ENCODE peak calls at places on chromosomes 13 and 19, in ten cellular contexts. One of them, this sample, is unnamed.

GRCh38 chr19:3266092-3266693 is 41.7 kb downstream of the CELF5 start:
- DNase-seq in astrocyte of the cerebellum: no peak
- DNase-seq in pancreas: no peak
- DNase-seq in adrenal gland: no peak
- DNase-seq in A549: no peak
- DNase-seq in lower leg skin: no peak
- DNase-seq in transverse colon: no peak
- DNase-seq in cardiac fibroblast: no peak
- DNase-seq in heart right ventricle: no peak
- DNase-seq in AG04450: no peak
- DNase-seq in this sample: no peak

GRCh38 chr19:3248728-3249315 is 24.4 kb downstream of the CELF5 start:
- DNase-seq in transverse colon: no peak
- DNase-seq in heart right ventricle: no peak
- DNase-seq in astrocyte of the cerebellum: no peak
- DNase-seq in pancreas: no peak
- DNase-seq in cardiac fibroblast: no peak
- DNase-seq in adrenal gland: no peak
- DNase-seq in A549: no peak
- DNase-seq in lower leg skin: no peak
- DNase-seq in AG04450: no peak
- DNase-seq in this sample: no peak

GRCh38 chr19:54190503-54190941 is 586 bp upstream of the TSEN34 start:
- DNase-seq in lower leg skin: peak
- DNase-seq in adrenal gland: peak
- DNase-seq in astrocyte of the cerebellum: peak
- DNase-seq in transverse colon: peak
- DNase-seq in AG04450: peak
- DNase-seq in heart right ventricle: peak
- DNase-seq in A549: peak
- DNase-seq in pancreas: peak
- DNase-seq in cardiac fibroblast: peak
- DNase-seq in this sample: peak

GRCh38 chr13:45353895-45354294 is 12.9 kb upstream of the TPT1 start:
- DNase-seq in lower leg skin: no peak
- DNase-seq in astrocyte of the cerebellum: no peak
- DNase-seq in transverse colon: no peak
- DNase-seq in cardiac fibroblast: no peak
- DNase-seq in A549: no peak
- DNase-seq in pancreas: no peak
- DNase-seq in heart right ventricle: no peak
- DNase-seq in adrenal gland: no peak
- DNase-seq in AG04450: no peak
- DNase-seq in this sample: no peak

GRCh38 chr13:100213576-100213975 is 124.7 kb downstream of the PCCA start:
- DNase-seq in A549: no peak
- DNase-seq in cardiac fibroblast: no peak
- DNase-seq in pancreas: no peak
- DNase-seq in astrocyte of the cerebellum: no peak
- DNase-seq in heart right ventricle: no peak
- DNase-seq in AG04450: no peak
- DNase-seq in lower leg skin: no peak
- DNase-seq in adrenal gland: no peak
- DNase-seq in transverse colon: no peak
- DNase-seq in this sample: no peak

GRCh38 chr19:49438261-49438660 is 3.1 kb downstream of the SLC17A7 start:
- DNase-seq in heart right ventricle: no peak
- DNase-seq in adrenal gland: no peak
- DNase-seq in astrocyte of the cerebellum: no peak
- DNase-seq in pancreas: no peak
- DNase-seq in transverse colon: no peak
- DNase-seq in A549: no peak
- DNase-seq in AG04450: no peak
- DNase-seq in lower leg skin: no peak
- DNase-seq in cardiac fibroblast: no peak
- DNase-seq in this sample: no peak

GRCh38 chr19:39401549-39402416 is 4.9 kb upstream of the ZFP36 start:
- DNase-seq in AG04450: no peak
- DNase-seq in transverse colon: peak
- DNase-seq in pancreas: no peak
- DNase-seq in heart right ventricle: peak
- DNase-seq in lower leg skin: peak
- DNase-seq in adrenal gland: peak
- DNase-seq in A549: no peak
- DNase-seq in cardiac fibroblast: peak
- DNase-seq in astrocyte of the cerebellum: no peak
- DNase-seq in this sample: no peak

GRCh38 chr13:41139296-41139966 is 6.8 kb upstream of the KBTBD6 start:
- DNase-seq in AG04450: peak
- DNase-seq in astrocyte of the cerebellum: no peak
- DNase-seq in transverse colon: no peak
- DNase-seq in A549: no peak
- DNase-seq in pancreas: no peak
- DNase-seq in cardiac fibroblast: no peak
- DNase-seq in adrenal gland: no peak
- DNase-seq in lower leg skin: no peak
- DNase-seq in heart right ventricle: no peak
- DNase-seq in this sample: peak

GRCh38 chr19:9075064-9075964 is 11.5 kb upstream of the OR1M1 start:
- DNase-seq in cardiac fibroblast: peak
- DNase-seq in adrenal gland: peak
- DNase-seq in A549: peak
- DNase-seq in lower leg skin: no peak
- DNase-seq in AG04450: peak
- DNase-seq in pancreas: peak
- DNase-seq in transverse colon: peak
- DNase-seq in astrocyte of the cerebellum: peak
- DNase-seq in heart right ventricle: peak
- DNase-seq in this sample: peak

GRCh38 chr13:21694831-21695230 is 24.0 kb downstream of the FGF9 start:
- DNase-seq in cardiac fibroblast: no peak
- DNase-seq in astrocyte of the cerebellum: no peak
- DNase-seq in transverse colon: no peak
- DNase-seq in adrenal gland: no peak
- DNase-seq in heart right ventricle: peak
- DNase-seq in lower leg skin: no peak
- DNase-seq in A549: no peak
- DNase-seq in pancreas: no peak
- DNase-seq in AG04450: no peak
- DNase-seq in this sample: no peak

GRCh38 chr13:99636728-99637353 is 135.6 kb downstream of the TM9SF2 start:
- DNase-seq in astrocyte of the cerebellum: no peak
- DNase-seq in transverse colon: no peak
- DNase-seq in adrenal gland: no peak
- DNase-seq in cardiac fibroblast: no peak
- DNase-seq in heart right ventricle: no peak
- DNase-seq in lower leg skin: peak
- DNase-seq in AG04450: no peak
- DNase-seq in A549: no peak
- DNase-seq in pancreas: no peak
- DNase-seq in this sample: no peak

GRCh38 chr13:86567119-86567518 is 767.9 kb upstream of the SLITRK6 start:
- DNase-seq in AG04450: no peak
- DNase-seq in heart right ventricle: no peak
- DNase-seq in transverse colon: no peak
- DNase-seq in cardiac fibroblast: no peak
- DNase-seq in astrocyte of the cerebellum: no peak
- DNase-seq in pancreas: peak
- DNase-seq in A549: no peak
- DNase-seq in adrenal gland: no peak
- DNase-seq in lower leg skin: no peak
- DNase-seq in this sample: no peak

GRCh38 chr19:48292798-48293197 is 22.9 kb downstream of the ZNF114 start:
- DNase-seq in astrocyte of the cerebellum: no peak
- DNase-seq in heart right ventricle: no peak
- DNase-seq in adrenal gland: no peak
- DNase-seq in lower leg skin: no peak
- DNase-seq in pancreas: no peak
- DNase-seq in transverse colon: no peak
- DNase-seq in AG04450: no peak
- DNase-seq in cardiac fibroblast: peak
- DNase-seq in A549: no peak
- DNase-seq in this sample: no peak

GRCh38 chr19:13890136-13890535 is 13.2 kb downstream of the NANOS3 start:
- DNase-seq in AG04450: no peak
- DNase-seq in astrocyte of the cerebellum: no peak
- DNase-seq in heart right ventricle: no peak
- DNase-seq in cardiac fibroblast: no peak
- DNase-seq in A549: no peak
- DNase-seq in adrenal gland: no peak
- DNase-seq in lower leg skin: no peak
- DNase-seq in pancreas: peak
- DNase-seq in transverse colon: no peak
- DNase-seq in this sample: no peak
- H3K4me3 ChIP-seq in AG04450: no peak
- H3K4me3 ChIP-seq in astrocyte of the cerebellum: no peak
- H3K4me3 ChIP-seq in heart right ventricle: no peak
- H3K4me3 ChIP-seq in cardiac fibroblast: no peak
- H3K4me3 ChIP-seq in A549: no peak
- H3K4me3 ChIP-seq in adrenal gland: no peak
- H3K4me3 ChIP-seq in lower leg skin: no peak
- H3K4me3 ChIP-seq in pancreas: no peak
- H3K4me3 ChIP-seq in transverse colon: no peak
- H3K4me3 ChIP-seq in this sample: no peak

DNA sequence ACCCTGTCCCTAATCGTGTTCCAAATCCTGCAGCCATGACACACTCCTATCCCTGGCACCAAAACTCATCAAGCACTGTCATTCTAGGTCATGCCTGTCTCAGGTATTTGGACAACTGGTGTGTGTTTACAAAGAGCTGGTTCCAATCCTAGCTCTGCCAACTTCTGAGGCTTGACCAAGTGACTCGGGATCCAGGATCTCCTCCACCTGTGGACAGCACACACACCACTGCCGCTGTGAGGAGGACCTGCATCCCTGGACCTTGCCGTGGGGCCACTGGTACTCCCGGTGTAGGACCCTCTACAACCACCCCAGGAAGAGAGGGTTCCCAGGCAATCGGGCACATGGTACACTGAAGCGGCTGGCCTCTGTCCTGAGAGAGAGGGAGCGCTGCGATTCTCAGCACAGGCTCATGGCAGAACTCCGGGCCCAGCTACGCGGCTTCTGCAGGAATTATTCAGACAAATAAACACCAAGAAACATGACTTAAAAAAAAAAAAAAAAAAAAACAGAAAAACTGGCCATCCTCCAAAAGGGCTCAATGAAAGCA is 20.4 kb downstream of the MLLT1 start:
- DNase-seq in pancreas: no peak
- DNase-seq in astrocyte of the cerebellum: no peak
- DNase-seq in transverse colon: no peak
- DNase-seq in adrenal gland: no peak
- DNase-seq in AG04450: no peak
- DNase-seq in cardiac fibroblast: no peak
- DNase-seq in heart right ventricle: no peak
- DNase-seq in lower leg skin: no peak
- DNase-seq in A549: no peak
- DNase-seq in this sample: no peak
- H3K4me3 ChIP-seq in pancreas: no peak
- H3K4me3 ChIP-seq in astrocyte of the cerebellum: no peak
- H3K4me3 ChIP-seq in transverse colon: no peak
- H3K4me3 ChIP-seq in adrenal gland: no peak
- H3K4me3 ChIP-seq in AG04450: no peak
- H3K4me3 ChIP-seq in cardiac fibroblast: no peak
- H3K4me3 ChIP-seq in heart right ventricle: no peak
- H3K4me3 ChIP-seq in lower leg skin: no peak
- H3K4me3 ChIP-seq in A549: no peak
- H3K4me3 ChIP-seq in this sample: no peak

DNA sequence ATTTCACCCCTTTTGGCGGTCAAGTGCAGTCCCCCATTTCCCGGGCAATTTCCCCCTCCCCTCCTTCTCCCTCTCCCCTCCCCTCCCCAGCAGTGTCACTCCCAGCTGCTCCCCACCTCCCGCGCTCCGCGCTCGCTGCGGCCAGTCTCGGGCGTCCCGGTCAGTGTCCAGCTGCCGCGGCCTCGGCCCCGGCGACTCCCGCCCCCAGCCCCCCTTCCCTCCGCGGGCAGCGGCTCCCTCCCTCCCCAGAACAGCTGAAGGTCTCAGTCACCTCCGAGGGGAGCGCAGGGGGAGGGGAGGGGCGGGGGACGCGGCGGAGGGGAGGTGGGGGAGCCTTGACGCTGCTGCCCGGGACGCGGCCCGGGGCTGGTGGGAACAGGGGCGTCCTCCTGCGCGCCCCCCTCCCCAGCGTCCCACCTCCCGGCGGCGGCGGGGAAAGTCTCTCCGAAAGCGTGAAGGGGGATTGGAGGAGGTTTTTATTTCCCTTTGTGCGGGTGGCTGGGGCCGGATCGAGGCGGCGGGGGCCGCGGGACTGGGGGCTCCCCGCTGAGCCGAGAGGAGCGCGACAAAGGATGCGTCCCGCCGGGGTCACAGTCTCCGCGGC is at the start of gene SHD:
- DNase-seq in transverse colon: no peak
- DNase-seq in cardiac fibroblast: no peak
- DNase-seq in lower leg skin: no peak
- DNase-seq in A549: no peak
- DNase-seq in heart right ventricle: no peak
- DNase-seq in adrenal gland: no peak
- DNase-seq in AG04450: no peak
- DNase-seq in pancreas: no peak
- DNase-seq in astrocyte of the cerebellum: no peak
- DNase-seq in this sample: no peak
- H3K4me3 ChIP-seq in transverse colon: peak
- H3K4me3 ChIP-seq in cardiac fibroblast: no peak
- H3K4me3 ChIP-seq in lower leg skin: no peak
- H3K4me3 ChIP-seq in A549: peak
- H3K4me3 ChIP-seq in heart right ventricle: peak
- H3K4me3 ChIP-seq in adrenal gland: peak
- H3K4me3 ChIP-seq in AG04450: peak
- H3K4me3 ChIP-seq in pancreas: peak
- H3K4me3 ChIP-seq in astrocyte of the cerebellum: peak
- H3K4me3 ChIP-seq in this sample: no peak

DNA sequence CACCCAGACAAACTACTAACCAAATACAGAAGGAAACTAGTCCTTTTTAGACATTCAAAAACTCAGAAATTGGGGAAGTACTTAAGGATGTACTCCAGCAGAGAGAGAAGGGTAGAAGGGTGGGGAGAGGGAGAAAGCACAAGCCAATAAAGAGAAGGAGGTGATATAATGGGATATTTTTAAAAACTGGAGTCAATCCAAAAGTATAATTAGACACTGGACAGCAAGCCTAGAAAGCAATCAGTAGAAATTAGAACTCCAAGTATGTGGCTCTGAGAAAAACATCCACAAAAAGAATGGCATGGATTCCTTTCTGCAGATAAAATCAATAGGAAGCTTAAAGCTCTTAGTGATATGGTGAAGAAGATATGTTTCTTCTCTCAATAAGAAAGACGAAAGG is 55.8 kb downstream of the PEPD start:
- DNase-seq in pancreas: no peak
- DNase-seq in AG04450: no peak
- DNase-seq in heart right ventricle: no peak
- DNase-seq in lower leg skin: no peak
- DNase-seq in transverse colon: no peak
- DNase-seq in astrocyte of the cerebellum: no peak
- DNase-seq in cardiac fibroblast: no peak
- DNase-seq in adrenal gland: no peak
- DNase-seq in A549: no peak
- DNase-seq in this sample: no peak
- H3K4me3 ChIP-seq in pancreas: no peak
- H3K4me3 ChIP-seq in AG04450: no peak
- H3K4me3 ChIP-seq in heart right ventricle: no peak
- H3K4me3 ChIP-seq in lower leg skin: no peak
- H3K4me3 ChIP-seq in transverse colon: no peak
- H3K4me3 ChIP-seq in astrocyte of the cerebellum: no peak
- H3K4me3 ChIP-seq in cardiac fibroblast: no peak
- H3K4me3 ChIP-seq in adrenal gland: no peak
- H3K4me3 ChIP-seq in A549: no peak
- H3K4me3 ChIP-seq in this sample: no peak